ENCODE peak calls at places on chromosomes 7 and 10, in five cellular contexts. One of them, this sample, is unnamed.

GRCh38 chr7:151410405-151411390 is 860 bp upstream of the WDR86 start:
- DNase-seq in astrocyte of the spinal cord: no peak
- DNase-seq in activated B cell treated with CpG ODN at 0.5 μM for 24 hours: no peak
- DNase-seq in mucosa of descending colon: peak
- DNase-seq in kidney epithelial cell: no peak
- DNase-seq in this sample: no peak

GRCh38 chr10:131731780-131732630 is 168.8 kb upstream of the PPP2R2D start:
- DNase-seq in activated B cell treated with CpG ODN at 0.5 μM for 24 hours: no peak
- DNase-seq in mucosa of descending colon: no peak
- DNase-seq in astrocyte of the spinal cord: no peak
- DNase-seq in kidney epithelial cell: no peak
- DNase-seq in this sample: no peak

GRCh38 chr10:58400609-58401008 is 15.4 kb downstream of the TFAM start:
- DNase-seq in mucosa of descending colon: no peak
- DNase-seq in kidney epithelial cell: no peak
- DNase-seq in astrocyte of the spinal cord: no peak
- DNase-seq in activated B cell treated with CpG ODN at 0.5 μM for 24 hours: no peak
- DNase-seq in this sample: no peak

GRCh38 chr7:158698657-158699195 is 5.9 kb downstream of the NCAPG2 start:
- DNase-seq in astrocyte of the spinal cord: no peak
- DNase-seq in mucosa of descending colon: no peak
- DNase-seq in kidney epithelial cell: no peak
- DNase-seq in activated B cell treated with CpG ODN at 0.5 μM for 24 hours: no peak
- DNase-seq in this sample: no peak

GRCh38 chr7:106346167-106346677 is 61.4 kb upstream of the NAMPT start:
- DNase-seq in activated B cell treated with CpG ODN at 0.5 μM for 24 hours: no peak
- DNase-seq in kidney epithelial cell: no peak
- DNase-seq in astrocyte of the spinal cord: no peak
- DNase-seq in mucosa of descending colon: no peak
- DNase-seq in this sample: no peak

GRCh38 chr10:31099664-31100063 is 68.0 kb upstream of the ZNF438 start:
- DNase-seq in activated B cell treated with CpG ODN at 0.5 μM for 24 hours: no peak
- DNase-seq in kidney epithelial cell: peak
- DNase-seq in mucosa of descending colon: peak
- DNase-seq in astrocyte of the spinal cord: peak
- DNase-seq in this sample: no peak

GRCh38 chr10:124744047-124744687 is at the start of gene FAM53B:
- DNase-seq in activated B cell treated with CpG ODN at 0.5 μM for 24 hours: peak
- DNase-seq in astrocyte of the spinal cord: peak
- DNase-seq in kidney epithelial cell: no peak
- DNase-seq in mucosa of descending colon: peak
- DNase-seq in this sample: no peak

GRCh38 chr10:62317257-62317656 is 48.6 kb upstream of the RTKN2 start:
- DNase-seq in mucosa of descending colon: no peak
- DNase-seq in activated B cell treated with CpG ODN at 0.5 μM for 24 hours: no peak
- DNase-seq in kidney epithelial cell: no peak
- DNase-seq in astrocyte of the spinal cord: no peak
- DNase-seq in this sample: no peak

GRCh38 chr7:80721880-80722595 is 83.6 kb downstream of the CD36 start:
- DNase-seq in mucosa of descending colon: no peak
- DNase-seq in astrocyte of the spinal cord: peak
- DNase-seq in kidney epithelial cell: peak
- DNase-seq in activated B cell treated with CpG ODN at 0.5 μM for 24 hours: no peak
- DNase-seq in this sample: no peak

GRCh38 chr7:79668292-79668691 is 214.8 kb upstream of the MAGI2 start:
- DNase-seq in activated B cell treated with CpG ODN at 0.5 μM for 24 hours: no peak
- DNase-seq in mucosa of descending colon: no peak
- DNase-seq in kidney epithelial cell: no peak
- DNase-seq in astrocyte of the spinal cord: no peak
- DNase-seq in this sample: no peak

GRCh38 chr7:4797858-4798705 is 22.7 kb downstream of the AP5Z1 start:
- DNase-seq in activated B cell treated with CpG ODN at 0.5 μM for 24 hours: peak
- DNase-seq in astrocyte of the spinal cord: peak
- DNase-seq in kidney epithelial cell: no peak
- DNase-seq in mucosa of descending colon: peak
- DNase-seq in this sample: no peak

GRCh38 chr7:593324-594115 is 73.9 kb upstream of the PDGFA start:
- DNase-seq in astrocyte of the spinal cord: no peak
- DNase-seq in kidney epithelial cell: no peak
- DNase-seq in activated B cell treated with CpG ODN at 0.5 μM for 24 hours: peak
- DNase-seq in mucosa of descending colon: no peak
- DNase-seq in this sample: no peak

GRCh38 chr7:47941136-47941844 is 7.0 kb downstream of the PKD1L1 start:
- DNase-seq in astrocyte of the spinal cord: peak
- DNase-seq in mucosa of descending colon: no peak
- DNase-seq in activated B cell treated with CpG ODN at 0.5 μM for 24 hours: no peak
- DNase-seq in kidney epithelial cell: no peak
- DNase-seq in this sample: peak

GRCh38 chr10:73495226-73495883 is 469 bp downstream of the PPP3CB start:
- DNase-seq in mucosa of descending colon: peak
- DNase-seq in astrocyte of the spinal cord: peak
- DNase-seq in kidney epithelial cell: peak
- DNase-seq in activated B cell treated with CpG ODN at 0.5 μM for 24 hours: peak
- DNase-seq in this sample: peak

GRCh38 chr7:137985253-137985896 is 16.5 kb downstream of the CREB3L2 start:
- DNase-seq in kidney epithelial cell: no peak
- DNase-seq in mucosa of descending colon: no peak
- DNase-seq in astrocyte of the spinal cord: no peak
- DNase-seq in activated B cell treated with CpG ODN at 0.5 μM for 24 hours: no peak
- DNase-seq in this sample: no peak

GRCh38 chr7:80277434-80278427 is 143.1 kb downstream of the GNAI1 start:
- DNase-seq in mucosa of descending colon: no peak
- DNase-seq in astrocyte of the spinal cord: peak
- DNase-seq in activated B cell treated with CpG ODN at 0.5 μM for 24 hours: no peak
- DNase-seq in kidney epithelial cell: peak
- DNase-seq in this sample: no peak

GRCh38 chr7:117993377-117994003 is 120.2 kb upstream of the CTTNBP2 start:
- DNase-seq in activated B cell treated with CpG ODN at 0.5 μM for 24 hours: no peak
- DNase-seq in astrocyte of the spinal cord: peak
- DNase-seq in kidney epithelial cell: no peak
- DNase-seq in mucosa of descending colon: no peak
- DNase-seq in this sample: no peak

GRCh38 chr7:885261-885892 is 9.0 kb downstream of the GET4 start:
- DNase-seq in mucosa of descending colon: peak
- DNase-seq in activated B cell treated with CpG ODN at 0.5 μM for 24 hours: no peak
- DNase-seq in kidney epithelial cell: no peak
- DNase-seq in astrocyte of the spinal cord: no peak
- DNase-seq in this sample: no peak

GRCh38 chr10:60798031-60798430 is 19.8 kb downstream of the CDK1 start:
- DNase-seq in kidney epithelial cell: no peak
- DNase-seq in mucosa of descending colon: no peak
- DNase-seq in astrocyte of the spinal cord: no peak
- DNase-seq in activated B cell treated with CpG ODN at 0.5 μM for 24 hours: no peak
- DNase-seq in this sample: no peak

GRCh38 chr10:79196470-79197461 is 128.0 kb downstream of the ZMIZ1 start:
- DNase-seq in activated B cell treated with CpG ODN at 0.5 μM for 24 hours: peak
- DNase-seq in astrocyte of the spinal cord: no peak
- DNase-seq in mucosa of descending colon: peak
- DNase-seq in kidney epithelial cell: no peak
- DNase-seq in this sample: no peak

GRCh38 chr7:144787127-144787526 is 48.7 kb downstream of the TPK1 start:
- DNase-seq in kidney epithelial cell: no peak
- DNase-seq in astrocyte of the spinal cord: no peak
- DNase-seq in mucosa of descending colon: no peak
- DNase-seq in activated B cell treated with CpG ODN at 0.5 μM for 24 hours: no peak
- DNase-seq in this sample: no peak

GRCh38 chr7:36153571-36154097 is 580 bp downstream of the EEPD1 start:
- DNase-seq in activated B cell treated with CpG ODN at 0.5 μM for 24 hours: no peak
- DNase-seq in kidney epithelial cell: no peak
- DNase-seq in astrocyte of the spinal cord: no peak
- DNase-seq in mucosa of descending colon: no peak
- DNase-seq in this sample: no peak

GRCh38 chr7:93055543-93056107 is 62.2 kb downstream of the SAMD9 start:
- DNase-seq in activated B cell treated with CpG ODN at 0.5 μM for 24 hours: no peak
- DNase-seq in astrocyte of the spinal cord: peak
- DNase-seq in mucosa of descending colon: no peak
- DNase-seq in kidney epithelial cell: no peak
- DNase-seq in this sample: no peak

GRCh38 chr7:106249488-106249887 is 35.3 kb downstream of the NAMPT start:
- DNase-seq in kidney epithelial cell: no peak
- DNase-seq in mucosa of descending colon: no peak
- DNase-seq in astrocyte of the spinal cord: no peak
- DNase-seq in activated B cell treated with CpG ODN at 0.5 μM for 24 hours: no peak
- DNase-seq in this sample: no peak

GRCh38 chr7:117247809-117248208 is 75.0 kb downstream of the WNT2 start:
- DNase-seq in astrocyte of the spinal cord: peak
- DNase-seq in mucosa of descending colon: no peak
- DNase-seq in kidney epithelial cell: peak
- DNase-seq in activated B cell treated with CpG ODN at 0.5 μM for 24 hours: no peak
- DNase-seq in this sample: no peak

GRCh38 chr7:39453743-39454355 is 112.4 kb upstream of the YAE1 start:
- DNase-seq in activated B cell treated with CpG ODN at 0.5 μM for 24 hours: no peak
- DNase-seq in kidney epithelial cell: peak
- DNase-seq in mucosa of descending colon: peak
- DNase-seq in astrocyte of the spinal cord: peak
- DNase-seq in this sample: no peak

GRCh38 chr7:28411876-28412662 is at the start of gene CREB5:
- DNase-seq in activated B cell treated with CpG ODN at 0.5 μM for 24 hours: no peak
- DNase-seq in astrocyte of the spinal cord: peak
- DNase-seq in mucosa of descending colon: no peak
- DNase-seq in kidney epithelial cell: no peak
- DNase-seq in this sample: no peak
- TF ChIP-seq CTCF in activated B cell treated with CpG ODN at 0.5 μM for 24 hours: no peak
- TF ChIP-seq CTCF in astrocyte of the spinal cord: peak
- TF ChIP-seq CTCF in mucosa of descending colon: no peak
- TF ChIP-seq CTCF in kidney epithelial cell: peak
- TF ChIP-seq CTCF in this sample: no peak

GRCh38 chr7:30894866-30895408 is 16.7 kb upstream of the AQP1 start:
- DNase-seq in astrocyte of the spinal cord: no peak
- DNase-seq in kidney epithelial cell: no peak
- DNase-seq in mucosa of descending colon: no peak
- DNase-seq in activated B cell treated with CpG ODN at 0.5 μM for 24 hours: no peak
- DNase-seq in this sample: no peak

GRCh38 chr7:30896041-30896440 is 15.6 kb upstream of the AQP1 start:
- DNase-seq in activated B cell treated with CpG ODN at 0.5 μM for 24 hours: no peak
- DNase-seq in astrocyte of the spinal cord: no peak
- DNase-seq in kidney epithelial cell: no peak
- DNase-seq in mucosa of descending colon: no peak
- DNase-seq in this sample: no peak

GRCh38 chr7:30893357-30893756 is 18.3 kb upstream of the AQP1 start:
- DNase-seq in mucosa of descending colon: no peak
- DNase-seq in astrocyte of the spinal cord: peak
- DNase-seq in kidney epithelial cell: no peak
- DNase-seq in activated B cell treated with CpG ODN at 0.5 μM for 24 hours: no peak
- DNase-seq in this sample: no peak

GRCh38 chr7:30896783-30897617 is 14.7 kb upstream of the AQP1 start:
- DNase-seq in astrocyte of the spinal cord: no peak
- DNase-seq in kidney epithelial cell: no peak
- DNase-seq in mucosa of descending colon: no peak
- DNase-seq in activated B cell treated with CpG ODN at 0.5 μM for 24 hours: no peak
- DNase-seq in this sample: no peak

DNA sequence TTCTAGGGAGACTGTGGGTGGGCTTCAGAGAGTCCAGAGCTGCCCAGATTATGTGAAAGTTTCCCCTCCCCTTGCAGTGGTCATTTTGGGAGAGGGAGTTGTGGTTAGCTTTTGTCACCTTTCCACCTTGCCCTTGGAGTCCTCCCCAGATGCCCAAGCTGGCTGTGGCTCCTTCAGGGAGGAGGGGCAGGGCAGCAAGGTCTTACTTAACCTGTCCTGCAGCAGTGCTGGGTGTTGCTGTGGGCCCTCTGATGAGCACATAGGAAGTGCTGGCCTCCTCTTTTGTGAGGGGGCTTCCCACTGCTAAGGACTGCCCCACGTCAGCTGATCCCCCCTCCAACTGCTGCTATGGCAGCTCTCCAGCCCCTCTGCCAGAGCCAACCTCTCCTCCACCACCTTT is 17.6 kb upstream of the AQP1 start:
- DNase-seq in astrocyte of the spinal cord: no peak
- DNase-seq in mucosa of descending colon: no peak
- DNase-seq in kidney epithelial cell: no peak
- DNase-seq in activated B cell treated with CpG ODN at 0.5 μM for 24 hours: no peak
- DNase-seq in this sample: no peak
- TF ChIP-seq CTCF in astrocyte of the spinal cord: no peak
- TF ChIP-seq CTCF in mucosa of descending colon: no peak
- TF ChIP-seq CTCF in kidney epithelial cell: no peak
- TF ChIP-seq CTCF in activated B cell treated with CpG ODN at 0.5 μM for 24 hours: no peak
- TF ChIP-seq CTCF in this sample: no peak

GRCh38 chr10:43376828-43377227 is 5.4 kb downstream of the FXYD4 start:
- DNase-seq in mucosa of descending colon: no peak
- DNase-seq in activated B cell treated with CpG ODN at 0.5 μM for 24 hours: no peak
- DNase-seq in astrocyte of the spinal cord: no peak
- DNase-seq in kidney epithelial cell: no peak
- DNase-seq in this sample: no peak
- TF ChIP-seq CTCF in mucosa of descending colon: no peak
- TF ChIP-seq CTCF in activated B cell treated with CpG ODN at 0.5 μM for 24 hours: no peak
- TF ChIP-seq CTCF in astrocyte of the spinal cord: no peak
- TF ChIP-seq CTCF in kidney epithelial cell: no peak
- TF ChIP-seq CTCF in this sample: no peak

GRCh38 chr10:24790073-24790472 is 66.4 kb upstream of the ARHGAP21 start:
- DNase-seq in activated B cell treated with CpG ODN at 0.5 μM for 24 hours: no peak
- DNase-seq in astrocyte of the spinal cord: no peak
- DNase-seq in kidney epithelial cell: no peak
- DNase-seq in mucosa of descending colon: no peak
- DNase-seq in this sample: no peak
- TF ChIP-seq CTCF in activated B cell treated with CpG ODN at 0.5 μM for 24 hours: no peak
- TF ChIP-seq CTCF in astrocyte of the spinal cord: no peak
- TF ChIP-seq CTCF in kidney epithelial cell: no peak
- TF ChIP-seq CTCF in mucosa of descending colon: no peak
- TF ChIP-seq CTCF in this sample: no peak

GRCh38 chr7:129433823-129434171 is 435 bp upstream of the STRIP2 start:
- DNase-seq in activated B cell treated with CpG ODN at 0.5 μM for 24 hours: no peak
- DNase-seq in kidney epithelial cell: no peak
- DNase-seq in astrocyte of the spinal cord: no peak
- DNase-seq in mucosa of descending colon: no peak
- DNase-seq in this sample: no peak
- TF ChIP-seq CTCF in activated B cell treated with CpG ODN at 0.5 μM for 24 hours: no peak
- TF ChIP-seq CTCF in kidney epithelial cell: peak
- TF ChIP-seq CTCF in astrocyte of the spinal cord: peak
- TF ChIP-seq CTCF in mucosa of descending colon: no peak
- TF ChIP-seq CTCF in this sample: peak

DNA sequence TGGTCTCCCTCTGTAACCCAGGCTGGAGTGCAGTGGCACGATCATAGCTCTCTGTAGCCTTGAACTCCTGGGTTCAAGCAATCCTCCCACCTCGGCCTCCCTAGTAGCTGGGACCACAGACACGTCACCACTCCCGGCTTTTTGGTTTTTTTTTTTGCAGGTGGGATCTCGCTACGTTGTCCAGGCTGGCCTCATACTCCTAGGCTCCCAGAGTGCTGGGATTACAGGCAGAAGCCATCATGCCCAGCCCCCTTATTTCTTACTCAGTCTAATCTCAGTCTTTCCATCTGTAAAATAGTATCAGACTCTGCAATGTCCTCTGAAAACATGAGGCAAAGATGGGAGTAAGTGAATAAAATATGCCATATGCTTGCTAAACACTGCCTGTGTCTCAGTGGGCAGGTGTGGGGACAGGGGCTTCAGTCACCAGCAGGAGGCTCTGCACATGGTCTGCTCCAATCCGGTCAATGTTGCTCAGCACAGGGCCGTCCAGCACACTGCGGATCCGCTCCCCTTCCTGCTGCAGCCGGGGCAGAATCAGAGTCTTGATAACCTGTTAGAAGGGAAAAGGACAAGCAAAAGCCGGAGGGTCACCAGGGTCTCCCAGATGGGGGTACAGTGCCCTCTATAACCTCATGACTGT is 8.2 kb downstream of the AP4M1 start:
- DNase-seq in mucosa of descending colon: no peak
- DNase-seq in astrocyte of the spinal cord: no peak
- DNase-seq in activated B cell treated with CpG ODN at 0.5 μM for 24 hours: no peak
- DNase-seq in kidney epithelial cell: no peak
- DNase-seq in this sample: no peak
- TF ChIP-seq CTCF in mucosa of descending colon: no peak
- TF ChIP-seq CTCF in astrocyte of the spinal cord: peak
- TF ChIP-seq CTCF in activated B cell treated with CpG ODN at 0.5 μM for 24 hours: no peak
- TF ChIP-seq CTCF in kidney epithelial cell: peak
- TF ChIP-seq CTCF in this sample: no peak

This sample was measured in AG04449.